ENCODE peak calls at places on chromosome 17, in four cellular contexts. H is GM12878, G is HL-60, M is GM12891. P is an unnamed sample.
A peak's percentile ranks its signal among the peaks of the same experiment; 100 is the strongest.

GRCh38 chr17:61254894-61255293 is 144.7 kb upstream of the TBX2 start:
- DNase-seq in H (no peak), G (no peak), M (no peak), P (no peak)

GRCh38 chr17:56681561-56682266 is 88.2 kb downstream of the NOG start:
- DNase-seq in H (no peak), G (peak; percentile 64), M (no peak), P (no peak)

GRCh38 chr17:27954521-27955495 is 61.6 kb upstream of the LYRM9 start:
- DNase-seq in H (no peak), G (no peak), M (no peak), P (no peak)

GRCh38 chr17:78337244-78338109 is 22.4 kb downstream of the SOCS3 start:
- DNase-seq in H (peak; percentile 87), G (peak; percentile 23), M (no peak), P (no peak)

GRCh38 chr17:74442670-74443515 is 11.0 kb downstream of the GPRC5C start:
- DNase-seq in H (no peak), G (peak; percentile 78), M (no peak), P (peak; percentile 34)

GRCh38 chr17:44132275-44132821 is 8.9 kb upstream of the HDAC5 start:
- DNase-seq in H (no peak), G (no peak), M (no peak), P (no peak)

GRCh38 chr17:65122836-65123756 is 14.1 kb upstream of the RGS9 start:
- DNase-seq in H (peak; percentile 66), G (peak; percentile 92), M (peak; percentile 64), P (peak; percentile 91)

GRCh38 chr17:28500712-28501379 is 5.3 kb upstream of the FOXN1 start:
- DNase-seq in H (peak; percentile 63), G (no peak), M (peak; percentile 66), P (peak; percentile 30)

GRCh38 chr17:76384222-76384986 is at the start of gene SPHK1:
- DNase-seq in H (no peak), G (peak; percentile 60), M (peak; percentile 91), P (peak; percentile 91)

GRCh38 chr17:45745843-45746494 is 38.2 kb upstream of the CRHR1 start:
- DNase-seq in H (no peak), G (no peak), M (no peak), P (no peak)

GRCh38 chr17:67481808-67482207 is 104.7 kb downstream of the PITPNC1 start:
- DNase-seq in H (no peak), G (peak; percentile 49), M (no peak), P (no peak)

GRCh38 chr17:38604479-38605229 is 1.1 kb downstream of the SRCIN1 start:
- DNase-seq in H (no peak), G (peak; percentile 22), M (no peak), P (peak; percentile 87)

GRCh38 chr17:28505986-28506665 is at the start of gene FOXN1:
- DNase-seq in H (no peak), G (no peak), M (no peak), P (no peak)

GRCh38 chr17:72136692-72137550 is 16.1 kb downstream of the SOX9 start:
- DNase-seq in H (no peak), G (no peak), M (no peak), P (no peak)

GRCh38 chr17:20228410-20228809 is 219.3 kb downstream of the SPECC1 start:
- DNase-seq in H (no peak), G (no peak), M (no peak), P (no peak)

GRCh38 chr17:6856054-6856453 is 24.5 kb upstream of the TEKT1 start:
- DNase-seq in H (no peak), G (no peak), M (no peak), P (no peak)
- TF ChIP-seq SPI1 in H (no peak), G (no peak), M (no peak), P (no peak)

DNA sequence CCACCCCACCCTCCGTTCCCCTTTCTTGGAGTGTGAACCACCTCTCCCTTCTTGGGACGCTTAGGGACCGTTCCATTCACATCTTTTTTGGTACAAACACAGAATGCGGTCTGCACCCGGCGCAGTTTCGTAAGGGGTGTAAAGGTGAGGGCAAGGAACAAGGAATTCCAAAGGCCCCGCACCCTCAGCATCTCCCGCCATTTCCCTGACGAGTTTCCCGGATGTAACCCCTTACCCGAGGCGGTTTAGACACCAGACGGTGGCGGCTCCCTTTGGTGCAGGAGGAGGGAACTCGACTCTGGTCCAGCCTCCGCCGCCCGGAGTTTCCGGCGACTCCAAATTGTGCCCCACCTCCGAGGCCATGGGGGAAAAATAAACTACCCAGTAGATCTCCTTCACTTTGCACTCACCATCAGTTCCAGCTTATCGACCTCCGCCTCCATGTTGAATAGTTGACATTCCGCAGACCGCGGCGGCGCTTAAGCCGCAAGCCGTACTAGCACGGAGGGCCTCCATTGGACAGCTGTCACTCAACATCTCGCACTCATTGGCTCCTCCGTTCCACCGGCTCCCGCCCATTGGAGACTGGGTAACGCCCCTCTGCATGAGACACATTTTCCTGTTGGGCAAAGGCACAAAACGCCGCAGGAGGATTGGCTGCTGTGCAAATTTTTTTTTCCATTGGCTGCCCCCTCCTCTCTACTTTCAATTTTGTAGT is at the start of gene SKA2:
- DNase-seq in H (peak; percentile 100), G (no peak), M (peak; percentile 50), P (peak; percentile 92)
- TF ChIP-seq SPI1 in H (no peak), G (no peak), M (no peak), P (no peak)

GRCh38 chr17:53629188-53629587 is 193.5 kb upstream of the KIF2B start:
- DNase-seq in H (no peak), G (no peak), M (no peak), P (no peak)

GRCh38 chr17:53626286-53626685 is 196.4 kb upstream of the KIF2B start:
- DNase-seq in H (no peak), G (no peak), M (no peak), P (peak; percentile 41)

GRCh38 chr17:53630115-53630514 is 192.6 kb upstream of the KIF2B start:
- DNase-seq in H (no peak), G (no peak), M (no peak), P (no peak)

GRCh38 chr17:53627511-53627910 is 195.2 kb upstream of the KIF2B start:
- DNase-seq in H (no peak), G (no peak), M (no peak), P (no peak)

GRCh38 chr17:53628011-53628410 is 194.7 kb upstream of the KIF2B start:
- DNase-seq in H (no peak), G (no peak), M (no peak), P (no peak)
- TF ChIP-seq SPI1 in H (no peak), G (no peak), M (no peak), P (no peak)

DNA sequence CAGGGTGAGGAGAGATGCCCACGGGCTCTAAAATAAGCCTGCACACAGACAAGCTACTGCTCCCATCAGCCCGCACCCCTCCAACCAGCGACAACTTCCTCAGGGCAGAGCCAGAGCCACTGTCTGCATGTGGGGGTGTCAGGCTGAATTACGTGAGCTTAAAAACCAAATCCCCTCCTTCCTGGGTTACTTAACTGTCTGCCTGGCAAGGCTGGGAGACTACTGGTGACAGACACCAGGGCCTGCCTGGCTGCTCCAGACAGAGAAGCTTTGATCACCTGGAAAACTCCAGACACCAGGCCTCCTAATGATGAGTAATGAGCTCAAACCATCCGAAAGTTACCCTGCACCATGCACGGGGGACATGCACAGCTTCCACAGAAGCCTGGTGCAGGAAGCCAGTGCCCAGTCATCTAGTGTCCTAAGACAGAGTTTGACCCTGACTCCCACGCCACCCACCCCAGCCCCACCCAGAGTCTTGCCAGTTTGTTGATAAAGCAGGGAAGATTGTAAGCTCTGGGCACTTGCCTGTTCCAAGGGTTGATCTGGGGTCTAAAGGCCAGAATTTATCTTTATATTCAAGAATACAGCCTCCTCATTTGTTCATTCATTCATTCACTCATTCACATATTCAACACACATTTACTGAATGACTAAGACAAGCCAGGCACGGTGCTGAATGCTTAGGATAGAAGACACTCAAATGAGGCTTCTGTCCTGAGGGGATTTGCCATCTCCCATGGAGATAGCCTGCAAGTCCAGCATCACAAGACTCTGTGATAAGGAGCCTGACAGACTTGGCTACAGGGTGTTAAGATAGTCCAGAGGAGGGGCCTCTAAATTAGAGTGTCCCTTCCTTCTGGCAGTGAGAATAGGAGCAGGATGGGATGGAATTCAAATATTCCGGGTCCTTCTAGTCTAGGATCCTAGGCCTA is 7.1 kb upstream of the CCDC182 start:
- DNase-seq in H (no peak), G (peak; percentile 60), M (no peak), P (no peak)
- TF ChIP-seq SPI1 in H (no peak), G (no peak), M (no peak), P (no peak)

GRCh38 chr17:41812176-41813038 is at the start of gene FKBP10:
- DNase-seq in H (no peak), G (peak; percentile 3), M (peak; percentile 59), P (peak; percentile 39)
- TF ChIP-seq SPI1 in H (no peak), G (no peak), M (no peak), P (no peak)

GRCh38 chr17:47997595-47997994 is 26.7 kb downstream of the CDK5RAP3 start:
- DNase-seq in H (no peak), G (no peak), M (no peak), P (no peak)

GRCh38 chr17:48002208-48002919 is 31.5 kb downstream of the CDK5RAP3 start:
- DNase-seq in H (peak; percentile 75), G (peak; percentile 79), M (no peak), P (peak; percentile 47)

GRCh38 chr17:47998044-47998443 is 27.1 kb downstream of the CDK5RAP3 start:
- DNase-seq in H (no peak), G (no peak), M (no peak), P (no peak)

GRCh38 chr17:48001187-48001586 is 30.3 kb downstream of the CDK5RAP3 start:
- DNase-seq in H (no peak), G (no peak), M (no peak), P (no peak)

GRCh38 chr17:47999612-48000011 is 28.7 kb downstream of the CDK5RAP3 start:
- DNase-seq in H (no peak), G (peak; percentile 27), M (no peak), P (no peak)
- TF ChIP-seq SPI1 in H (no peak), G (no peak), M (no peak), P (no peak)